ENCODE peak calls at places on chromosomes 4 and X, in nine cellular contexts. X is GM13976; H is left ventricle myocardium superior; C is GM03348; S is CD8-positive, alpha-beta memory T cell; Z is stimulated activated CD4-positive, alpha-beta T cell treated with anti-CD3 and anti-CD28 coated beads, TNF-alpha, amount 100 ng/mL, for 48 hours; L is amygdala; F is KBM-7; W is iPS-NIHi11. B is an unnamed sample.

GRCh38 chrX:54045563-54046228 is 1.4 kb upstream of the PHF8 start:
- DNase-seq in L (no peak), H (no peak), W (no peak), Z (no peak), F (no peak), C (no peak), S (no peak), X (no peak), B (no peak)

GRCh38 chrX:148871422-148872152 is 371.2 kb downstream of the AFF2 start:
- DNase-seq in W (no peak), C (peak; percentile 53), X (no peak), L (no peak), H (no peak), F (no peak), Z (no peak), S (no peak), B (no peak)

GRCh38 chr4:169137555-169137920 is 127.5 kb upstream of the CBR4 start:
- DNase-seq in F (no peak), H (no peak), Z (no peak), W (no peak), X (no peak), L (no peak), S (no peak), C (no peak), B (no peak)

GRCh38 chr4:5955201-5955821 is 62.4 kb upstream of the CRMP1 start:
- DNase-seq in F (no peak), L (no peak), X (no peak), S (no peak), H (no peak), Z (no peak), C (no peak), W (peak; percentile 33), B (no peak)

GRCh38 chr4:53592686-53593641 is 1.7 kb upstream of the LNX1 start:
- DNase-seq in C (no peak), S (no peak), Z (no peak), L (no peak), H (peak; percentile 39), X (no peak), W (peak; percentile 80), F (no peak), B (no peak)

GRCh38 chrX:64184396-64184795 is 21.1 kb downstream of the AMER1 start:
- DNase-seq in S (no peak), W (no peak), C (no peak), X (peak; percentile 1), L (no peak), F (no peak), H (no peak), Z (no peak), B (no peak)

GRCh38 chrX:47751670-47752069 is 85.0 kb upstream of the ZNF81 start:
- DNase-seq in Z (peak; percentile 34), H (peak; percentile 55), L (peak; percentile 2), X (peak; percentile 18), S (peak; percentile 1), C (peak; percentile 13), W (peak; percentile 26), F (peak; percentile 34), B (no peak)

GRCh38 chr4:106869551-106869950 is 166.6 kb downstream of the DKK2 start:
- DNase-seq in X (no peak), S (no peak), C (peak; percentile 33), Z (no peak), H (no peak), L (no peak), W (no peak), F (no peak), B (no peak)

GRCh38 chr4:158873795-158874359 is 105.1 kb downstream of the FNIP2 start:
- DNase-seq in S (no peak), L (no peak), C (peak; percentile 39), F (no peak), X (no peak), Z (no peak), W (no peak), H (no peak), B (no peak)

GRCh38 chr4:4719446-4719845 is 140.0 kb upstream of the MSX1 start:
- DNase-seq in H (no peak), F (no peak), S (no peak), C (no peak), Z (no peak), L (no peak), W (peak; percentile 23), X (no peak), B (no peak)

GRCh38 chrX:4225086-4225485 is 511.6 kb upstream of the PRKX start:
- DNase-seq in L (no peak), C (no peak), H (no peak), F (no peak), Z (no peak), W (no peak), X (no peak), S (no peak), B (no peak)

GRCh38 chrX:57596109-57596870 is 4.5 kb downstream of the ZXDB start:
- DNase-seq in S (no peak), F (no peak), W (no peak), H (no peak), L (no peak), X (no peak), C (no peak), Z (no peak), B (no peak)

GRCh38 chr4:130563185-130563890 is 1467.4 kb downstream of the C4orf33 start:
- DNase-seq in H (peak; percentile 39), X (no peak), L (peak; percentile 35), Z (no peak), S (no peak), W (peak; percentile 46), F (no peak), C (peak; percentile 24), B (no peak)

GRCh38 chr4:80489798-80490197 is 154.3 kb downstream of the CFAP299 start:
- DNase-seq in S (no peak), L (no peak), W (no peak), X (no peak), C (no peak), Z (no peak), H (no peak), F (no peak), B (peak; percentile 47)

GRCh38 chr4:151717271-151717670 is 43.5 kb downstream of the GATB start:
- DNase-seq in Z (no peak), H (no peak), F (no peak), C (no peak), L (no peak), X (no peak), W (no peak), S (no peak), B (no peak)

GRCh38 chrX:15903186-15903681 is 48.6 kb upstream of the AP1S2 start:
- DNase-seq in X (peak; percentile 48), Z (no peak), W (no peak), F (peak; percentile 50), S (no peak), L (no peak), C (no peak), H (no peak), B (peak; percentile 23)

GRCh38 chrX:20829665-20830481 is 544.3 kb upstream of the CNKSR2 start:
- DNase-seq in X (no peak), C (peak; percentile 2), S (no peak), L (no peak), W (no peak), F (no peak), H (no peak), Z (no peak), B (no peak)

GRCh38 chrX:97050413-97050812 is 166.7 kb downstream of the RPA4 start:
- DNase-seq in F (no peak), X (no peak), L (no peak), C (no peak), W (no peak), Z (no peak), H (no peak), S (no peak), B (no peak)

GRCh38 chr4:47160095-47160494 is 128.7 kb downstream of the GABRB1 start:
- DNase-seq in X (no peak), H (no peak), S (no peak), Z (no peak), F (no peak), L (no peak), C (no peak), W (no peak), B (no peak)

GRCh38 chr4:75939890-75940691 is 722 bp downstream of the NAAA start:
- DNase-seq in S (peak; percentile 68), L (peak; percentile 65), W (peak; percentile 86), Z (peak; percentile 73), H (peak; percentile 86), C (peak; percentile 92), F (peak; percentile 78), X (peak; percentile 91), B (peak; percentile 77)

GRCh38 chrX:55135171-55135570 is 46.4 kb downstream of the PAGE2 start:
- DNase-seq in W (peak; percentile 7), H (peak; percentile 23), C (peak; percentile 13), Z (peak; percentile 9), F (peak; percentile 49), X (no peak), S (no peak), L (no peak), B (peak; percentile 3)

GRCh38 chr4:144171697-144172096 is 31.2 kb upstream of the GYPA start:
- DNase-seq in H (no peak), Z (no peak), X (no peak), L (no peak), W (no peak), S (no peak), F (no peak), C (no peak), B (no peak)

GRCh38 chr4:140996757-140997156 is 136.5 kb downstream of the RNF150 start:
- DNase-seq in Z (no peak), X (no peak), L (no peak), F (no peak), S (no peak), W (peak; percentile 20), C (peak; percentile 78), H (no peak), B (no peak)

GRCh38 chrX:131792789-131793462 is 230.2 kb upstream of the STK26 start:
- DNase-seq in W (peak; percentile 9), Z (peak; percentile 79), F (no peak), H (no peak), C (peak; percentile 17), L (peak; percentile 53), X (no peak), S (no peak), B (no peak)

GRCh38 chrX:129559800-129560199 is 19.7 kb downstream of the OCRL start:
- DNase-seq in C (no peak), Z (no peak), X (no peak), F (no peak), H (no peak), L (no peak), W (no peak), S (no peak), B (no peak)

GRCh38 chrX:17403231-17403691 is 28.3 kb downstream of the NHS start:
- DNase-seq in F (no peak), X (no peak), C (no peak), Z (no peak), W (no peak), S (no peak), L (no peak), H (no peak), B (no peak)

GRCh38 chrX:73446831-73447230 is at the start of gene CDX4:
- DNase-seq in L (no peak), Z (no peak), S (no peak), X (no peak), F (no peak), W (peak; percentile 56), C (no peak), H (no peak), B (no peak)

GRCh38 chrX:3599787-3600465 is 113.5 kb downstream of the PRKX start:
- DNase-seq in Z (no peak), F (no peak), L (no peak), C (peak; percentile 1), H (no peak), W (no peak), X (no peak), S (no peak), B (no peak)

GRCh38 chr4:14856076-14856926 is 146.0 kb upstream of the CPEB2 start:
- DNase-seq in Z (peak; percentile 49), X (peak; percentile 50), F (peak; percentile 12), S (no peak), W (no peak), H (no peak), C (peak; percentile 83), L (no peak), B (no peak)

GRCh38 chr4:186726440-186727148 is 2.9 kb upstream of the FAT1 start:
- DNase-seq in Z (no peak), X (no peak), S (no peak), C (peak; percentile 95), H (peak; percentile 84), L (peak; percentile 78), F (peak; percentile 80), W (peak; percentile 88), B (no peak)

GRCh38 chr4:89196745-89197144 is 85.4 kb downstream of the TIGD2 start:
- DNase-seq in Z (no peak), F (no peak), X (no peak), W (no peak), C (no peak), H (no peak), S (no peak), L (no peak), B (no peak)